ENCODE peak calls at places on chromosome 6, in four cellular contexts. One of them, this sample, is unnamed.

GRCh38 chr6:9563996-9564395 is 850.9 kb downstream of the TFAP2A start:
- DNase-seq in stimulated activated CD8-positive, alpha-beta memory T cell treated with anti-CD3 and anti-CD28 coated beads, Interleukin-12 subunit alpha, Interleukin-12 subunit beta, amount 100 ng/mL, for 1 hour: no peak
- DNase-seq in choroid plexus epithelial cell: no peak
- DNase-seq in EL: peak
- DNase-seq in this sample: no peak

GRCh38 chr6:25250878-25251277 is 28.3 kb upstream of the CARMIL1 start:
- DNase-seq in stimulated activated CD8-positive, alpha-beta memory T cell treated with anti-CD3 and anti-CD28 coated beads, Interleukin-12 subunit alpha, Interleukin-12 subunit beta, amount 100 ng/mL, for 1 hour: no peak
- DNase-seq in choroid plexus epithelial cell: peak
- DNase-seq in EL: peak
- DNase-seq in this sample: peak

GRCh38 chr6:2542858-2543218 is 207.9 kb downstream of the MYLK4 start:
- DNase-seq in stimulated activated CD8-positive, alpha-beta memory T cell treated with anti-CD3 and anti-CD28 coated beads, Interleukin-12 subunit alpha, Interleukin-12 subunit beta, amount 100 ng/mL, for 1 hour: no peak
- DNase-seq in choroid plexus epithelial cell: peak
- DNase-seq in EL: peak
- DNase-seq in this sample: peak

GRCh38 chr6:125512621-125513020 is 210.9 kb upstream of the HDDC2 start:
- DNase-seq in stimulated activated CD8-positive, alpha-beta memory T cell treated with anti-CD3 and anti-CD28 coated beads, Interleukin-12 subunit alpha, Interleukin-12 subunit beta, amount 100 ng/mL, for 1 hour: no peak
- DNase-seq in choroid plexus epithelial cell: peak
- DNase-seq in EL: no peak
- DNase-seq in this sample: peak

GRCh38 chr6:42968783-42969182 is 8.2 kb downstream of the GNMT start:
- DNase-seq in stimulated activated CD8-positive, alpha-beta memory T cell treated with anti-CD3 and anti-CD28 coated beads, Interleukin-12 subunit alpha, Interleukin-12 subunit beta, amount 100 ng/mL, for 1 hour: no peak
- DNase-seq in choroid plexus epithelial cell: no peak
- DNase-seq in EL: no peak
- DNase-seq in this sample: no peak

GRCh38 chr6:42095776-42096541 is 45.6 kb downstream of the TAF8 start:
- DNase-seq in stimulated activated CD8-positive, alpha-beta memory T cell treated with anti-CD3 and anti-CD28 coated beads, Interleukin-12 subunit alpha, Interleukin-12 subunit beta, amount 100 ng/mL, for 1 hour: no peak
- DNase-seq in choroid plexus epithelial cell: no peak
- DNase-seq in EL: no peak
- DNase-seq in this sample: no peak

GRCh38 chr6:10655508-10656055 is 38.8 kb downstream of the C6orf52 start:
- DNase-seq in stimulated activated CD8-positive, alpha-beta memory T cell treated with anti-CD3 and anti-CD28 coated beads, Interleukin-12 subunit alpha, Interleukin-12 subunit beta, amount 100 ng/mL, for 1 hour: no peak
- DNase-seq in choroid plexus epithelial cell: no peak
- DNase-seq in EL: no peak
- DNase-seq in this sample: no peak

GRCh38 chr6:28982476-28983266 is 22.4 kb downstream of the ZNF311 start:
- DNase-seq in stimulated activated CD8-positive, alpha-beta memory T cell treated with anti-CD3 and anti-CD28 coated beads, Interleukin-12 subunit alpha, Interleukin-12 subunit beta, amount 100 ng/mL, for 1 hour: no peak
- DNase-seq in choroid plexus epithelial cell: peak
- DNase-seq in EL: peak
- DNase-seq in this sample: peak

GRCh38 chr6:29419516-29419915 is 4.8 kb downstream of the OR12D1 start:
- DNase-seq in stimulated activated CD8-positive, alpha-beta memory T cell treated with anti-CD3 and anti-CD28 coated beads, Interleukin-12 subunit alpha, Interleukin-12 subunit beta, amount 100 ng/mL, for 1 hour: no peak
- DNase-seq in choroid plexus epithelial cell: no peak
- DNase-seq in EL: peak
- DNase-seq in this sample: no peak

GRCh38 chr6:16822975-16823374 is 61.7 kb upstream of the ATXN1 start:
- DNase-seq in stimulated activated CD8-positive, alpha-beta memory T cell treated with anti-CD3 and anti-CD28 coated beads, Interleukin-12 subunit alpha, Interleukin-12 subunit beta, amount 100 ng/mL, for 1 hour: no peak
- DNase-seq in choroid plexus epithelial cell: no peak
- DNase-seq in EL: no peak
- DNase-seq in this sample: no peak

GRCh38 chr6:144447487-144447886 is 162.4 kb downstream of the UTRN start:
- DNase-seq in stimulated activated CD8-positive, alpha-beta memory T cell treated with anti-CD3 and anti-CD28 coated beads, Interleukin-12 subunit alpha, Interleukin-12 subunit beta, amount 100 ng/mL, for 1 hour: no peak
- DNase-seq in choroid plexus epithelial cell: no peak
- DNase-seq in EL: peak
- DNase-seq in this sample: peak

GRCh38 chr6:24196198-24196597 is 70.2 kb downstream of the NRSN1 start:
- DNase-seq in stimulated activated CD8-positive, alpha-beta memory T cell treated with anti-CD3 and anti-CD28 coated beads, Interleukin-12 subunit alpha, Interleukin-12 subunit beta, amount 100 ng/mL, for 1 hour: no peak
- DNase-seq in choroid plexus epithelial cell: no peak
- DNase-seq in EL: no peak
- DNase-seq in this sample: no peak

GRCh38 chr6:104526383-104526782 is 333.3 kb downstream of the HACE1 start:
- DNase-seq in stimulated activated CD8-positive, alpha-beta memory T cell treated with anti-CD3 and anti-CD28 coated beads, Interleukin-12 subunit alpha, Interleukin-12 subunit beta, amount 100 ng/mL, for 1 hour: no peak
- DNase-seq in choroid plexus epithelial cell: peak
- DNase-seq in EL: no peak
- DNase-seq in this sample: no peak

GRCh38 chr6:125354649-125355048 is 52.9 kb upstream of the HDDC2 start:
- DNase-seq in stimulated activated CD8-positive, alpha-beta memory T cell treated with anti-CD3 and anti-CD28 coated beads, Interleukin-12 subunit alpha, Interleukin-12 subunit beta, amount 100 ng/mL, for 1 hour: no peak
- DNase-seq in choroid plexus epithelial cell: no peak
- DNase-seq in EL: no peak
- DNase-seq in this sample: no peak

GRCh38 chr6:39053854-39054576 is 5.4 kb downstream of the GLP1R start:
- DNase-seq in stimulated activated CD8-positive, alpha-beta memory T cell treated with anti-CD3 and anti-CD28 coated beads, Interleukin-12 subunit alpha, Interleukin-12 subunit beta, amount 100 ng/mL, for 1 hour: no peak
- DNase-seq in choroid plexus epithelial cell: no peak
- DNase-seq in EL: no peak
- DNase-seq in this sample: no peak

GRCh38 chr6:85419046-85419759 is 30.7 kb upstream of the NT5E start:
- DNase-seq in stimulated activated CD8-positive, alpha-beta memory T cell treated with anti-CD3 and anti-CD28 coated beads, Interleukin-12 subunit alpha, Interleukin-12 subunit beta, amount 100 ng/mL, for 1 hour: no peak
- DNase-seq in choroid plexus epithelial cell: peak
- DNase-seq in EL: peak
- DNase-seq in this sample: peak

GRCh38 chr6:4971851-4972250 is 32.0 kb downstream of the RPP40 start:
- DNase-seq in stimulated activated CD8-positive, alpha-beta memory T cell treated with anti-CD3 and anti-CD28 coated beads, Interleukin-12 subunit alpha, Interleukin-12 subunit beta, amount 100 ng/mL, for 1 hour: no peak
- DNase-seq in choroid plexus epithelial cell: no peak
- DNase-seq in EL: no peak
- DNase-seq in this sample: no peak

GRCh38 chr6:147438758-147439528 is 69.5 kb upstream of the SAMD5 start:
- DNase-seq in stimulated activated CD8-positive, alpha-beta memory T cell treated with anti-CD3 and anti-CD28 coated beads, Interleukin-12 subunit alpha, Interleukin-12 subunit beta, amount 100 ng/mL, for 1 hour: no peak
- DNase-seq in choroid plexus epithelial cell: no peak
- DNase-seq in EL: no peak
- DNase-seq in this sample: no peak

GRCh38 chr6:18978330-18979128 is 591.4 kb downstream of the RNF144B start:
- DNase-seq in stimulated activated CD8-positive, alpha-beta memory T cell treated with anti-CD3 and anti-CD28 coated beads, Interleukin-12 subunit alpha, Interleukin-12 subunit beta, amount 100 ng/mL, for 1 hour: no peak
- DNase-seq in choroid plexus epithelial cell: peak
- DNase-seq in EL: no peak
- DNase-seq in this sample: peak

GRCh38 chr6:81562169-81562568 is 190.3 kb downstream of the TENT5A start:
- DNase-seq in stimulated activated CD8-positive, alpha-beta memory T cell treated with anti-CD3 and anti-CD28 coated beads, Interleukin-12 subunit alpha, Interleukin-12 subunit beta, amount 100 ng/mL, for 1 hour: no peak
- DNase-seq in choroid plexus epithelial cell: peak
- DNase-seq in EL: peak
- DNase-seq in this sample: peak

GRCh38 chr6:82246802-82247633 is 526 bp downstream of the IBTK start:
- DNase-seq in stimulated activated CD8-positive, alpha-beta memory T cell treated with anti-CD3 and anti-CD28 coated beads, Interleukin-12 subunit alpha, Interleukin-12 subunit beta, amount 100 ng/mL, for 1 hour: peak
- DNase-seq in choroid plexus epithelial cell: peak
- DNase-seq in EL: peak
- DNase-seq in this sample: peak

GRCh38 chr6:52286798-52287432 is 2.4 kb upstream of the MCM3 start:
- DNase-seq in stimulated activated CD8-positive, alpha-beta memory T cell treated with anti-CD3 and anti-CD28 coated beads, Interleukin-12 subunit alpha, Interleukin-12 subunit beta, amount 100 ng/mL, for 1 hour: peak
- DNase-seq in choroid plexus epithelial cell: peak
- DNase-seq in EL: peak
- DNase-seq in this sample: peak

GRCh38 chr6:108363756-108364356 is 69.0 kb downstream of the AFG1L start:
- DNase-seq in stimulated activated CD8-positive, alpha-beta memory T cell treated with anti-CD3 and anti-CD28 coated beads, Interleukin-12 subunit alpha, Interleukin-12 subunit beta, amount 100 ng/mL, for 1 hour: no peak
- DNase-seq in choroid plexus epithelial cell: no peak
- DNase-seq in EL: no peak
- DNase-seq in this sample: peak

GRCh38 chr6:137637161-137637560 is 143.0 kb upstream of the OLIG3 start:
- DNase-seq in stimulated activated CD8-positive, alpha-beta memory T cell treated with anti-CD3 and anti-CD28 coated beads, Interleukin-12 subunit alpha, Interleukin-12 subunit beta, amount 100 ng/mL, for 1 hour: no peak
- DNase-seq in choroid plexus epithelial cell: peak
- DNase-seq in EL: peak
- DNase-seq in this sample: peak

GRCh38 chr6:37454420-37455125 is 21.6 kb downstream of the CMTR1 start:
- DNase-seq in stimulated activated CD8-positive, alpha-beta memory T cell treated with anti-CD3 and anti-CD28 coated beads, Interleukin-12 subunit alpha, Interleukin-12 subunit beta, amount 100 ng/mL, for 1 hour: no peak
- DNase-seq in choroid plexus epithelial cell: no peak
- DNase-seq in EL: peak
- DNase-seq in this sample: no peak

GRCh38 chr6:146634022-146634421 is 35.2 kb downstream of the ADGB start:
- DNase-seq in stimulated activated CD8-positive, alpha-beta memory T cell treated with anti-CD3 and anti-CD28 coated beads, Interleukin-12 subunit alpha, Interleukin-12 subunit beta, amount 100 ng/mL, for 1 hour: no peak
- DNase-seq in choroid plexus epithelial cell: no peak
- DNase-seq in EL: no peak
- DNase-seq in this sample: no peak

GRCh38 chr6:26243132-26243531 is 121.9 kb upstream of the BTN3A2 start:
- DNase-seq in stimulated activated CD8-positive, alpha-beta memory T cell treated with anti-CD3 and anti-CD28 coated beads, Interleukin-12 subunit alpha, Interleukin-12 subunit beta, amount 100 ng/mL, for 1 hour: no peak
- DNase-seq in choroid plexus epithelial cell: no peak
- DNase-seq in EL: no peak
- DNase-seq in this sample: peak

GRCh38 chr6:110355727-110356126 is 2.4 kb downstream of the METTL24 start:
- DNase-seq in stimulated activated CD8-positive, alpha-beta memory T cell treated with anti-CD3 and anti-CD28 coated beads, Interleukin-12 subunit alpha, Interleukin-12 subunit beta, amount 100 ng/mL, for 1 hour: no peak
- DNase-seq in choroid plexus epithelial cell: no peak
- DNase-seq in EL: no peak
- DNase-seq in this sample: no peak

GRCh38 chr6:169075211-169075621 is 178.4 kb downstream of the THBS2 start:
- DNase-seq in stimulated activated CD8-positive, alpha-beta memory T cell treated with anti-CD3 and anti-CD28 coated beads, Interleukin-12 subunit alpha, Interleukin-12 subunit beta, amount 100 ng/mL, for 1 hour: no peak
- DNase-seq in choroid plexus epithelial cell: peak
- DNase-seq in EL: no peak
- DNase-seq in this sample: no peak

GRCh38 chr6:5599112-5599511 is 337.8 kb downstream of the FARS2 start:
- DNase-seq in stimulated activated CD8-positive, alpha-beta memory T cell treated with anti-CD3 and anti-CD28 coated beads, Interleukin-12 subunit alpha, Interleukin-12 subunit beta, amount 100 ng/mL, for 1 hour: no peak
- DNase-seq in choroid plexus epithelial cell: no peak
- DNase-seq in EL: no peak
- DNase-seq in this sample: no peak

GRCh38 chr6:159533016-159533415 is 160.0 kb downstream of the SOD2 start:
- DNase-seq in stimulated activated CD8-positive, alpha-beta memory T cell treated with anti-CD3 and anti-CD28 coated beads, Interleukin-12 subunit alpha, Interleukin-12 subunit beta, amount 100 ng/mL, for 1 hour: no peak
- DNase-seq in choroid plexus epithelial cell: no peak
- DNase-seq in EL: peak
- DNase-seq in this sample: no peak

GRCh38 chr6:16762547-16763477 is 1.6 kb upstream of the ATXN1 start:
- DNase-seq in stimulated activated CD8-positive, alpha-beta memory T cell treated with anti-CD3 and anti-CD28 coated beads, Interleukin-12 subunit alpha, Interleukin-12 subunit beta, amount 100 ng/mL, for 1 hour: no peak
- DNase-seq in choroid plexus epithelial cell: peak
- DNase-seq in EL: peak
- DNase-seq in this sample: peak

GRCh38 chr6:31880616-31881015 is 1.8 kb upstream of the SLC44A4 start:
- DNase-seq in stimulated activated CD8-positive, alpha-beta memory T cell treated with anti-CD3 and anti-CD28 coated beads, Interleukin-12 subunit alpha, Interleukin-12 subunit beta, amount 100 ng/mL, for 1 hour: no peak
- DNase-seq in choroid plexus epithelial cell: no peak
- DNase-seq in EL: no peak
- DNase-seq in this sample: no peak

GRCh38 chr6:143594647-143595046 is 83.1 kb upstream of the PHACTR2 start:
- DNase-seq in stimulated activated CD8-positive, alpha-beta memory T cell treated with anti-CD3 and anti-CD28 coated beads, Interleukin-12 subunit alpha, Interleukin-12 subunit beta, amount 100 ng/mL, for 1 hour: no peak
- DNase-seq in choroid plexus epithelial cell: peak
- DNase-seq in EL: no peak
- DNase-seq in this sample: peak

GRCh38 chr6:37182736-37183590 is 13.0 kb downstream of the PIM1 start:
- DNase-seq in stimulated activated CD8-positive, alpha-beta memory T cell treated with anti-CD3 and anti-CD28 coated beads, Interleukin-12 subunit alpha, Interleukin-12 subunit beta, amount 100 ng/mL, for 1 hour: no peak
- DNase-seq in choroid plexus epithelial cell: no peak
- DNase-seq in EL: no peak
- DNase-seq in this sample: no peak

GRCh38 chr6:100913400-100914276 is 32.5 kb upstream of the ASCC3 start:
- DNase-seq in stimulated activated CD8-positive, alpha-beta memory T cell treated with anti-CD3 and anti-CD28 coated beads, Interleukin-12 subunit alpha, Interleukin-12 subunit beta, amount 100 ng/mL, for 1 hour: no peak
- DNase-seq in choroid plexus epithelial cell: no peak
- DNase-seq in EL: no peak
- DNase-seq in this sample: peak

This sample was measured in bronchial epithelial cell.